ENCODE peak calls at places on chromosomes 11 and 22, in six cellular contexts. H, C, T, B, D and P are unnamed samples.

GRCh38 chr22:33401291-33401690 is 343.1 kb upstream of the SYN3 start:
- DNase-seq in D (no peak), H (no peak), C (no peak), T (no peak), B (no peak), P (no peak)

GRCh38 chr11:64663656-64664055 is 59.3 kb downstream of the NRXN2 start:
- DNase-seq in H (no peak), D (no peak), C (no peak), T (no peak), B (no peak), P (no peak)

GRCh38 chr11:118791961-118792578 is 1.1 kb upstream of the DDX6 start:
- DNase-seq in C (no peak), H (no peak), T (peak; percentile 43), B (peak; percentile 57), D (no peak), P (no peak)

GRCh38 chr11:74070713-74071506 is 62.0 kb upstream of the UCP3 start:
- DNase-seq in T (peak; percentile 31), C (no peak), H (no peak), B (no peak), D (no peak), P (no peak)

GRCh38 chr11:62542750-62543567 is 3.6 kb downstream of the AHNAK start:
- DNase-seq in B (peak; percentile 90), T (peak; percentile 87), D (no peak), C (no peak), H (peak; percentile 54), P (peak; percentile 51)

GRCh38 chr11:118241191-118242098 is 10.7 kb downstream of the MPZL3 start:
- DNase-seq in D (no peak), T (peak; percentile 35), H (peak; percentile 95), C (peak; percentile 39), B (no peak), P (no peak)

GRCh38 chr11:122755409-122755808 is 82.9 kb upstream of the CRTAM start:
- DNase-seq in C (no peak), T (peak; percentile 70), B (peak; percentile 26), H (no peak), D (no peak), P (no peak)

GRCh38 chr11:127651888-127652221 is 651.3 kb upstream of the KIRREL3 start:
- DNase-seq in B (no peak), C (no peak), D (no peak), T (no peak), H (no peak), P (no peak)

GRCh38 chr11:74371269-74372039 is 26.8 kb downstream of the PGM2L1 start:
- DNase-seq in D (no peak), T (no peak), H (no peak), B (no peak), C (no peak), P (no peak)

GRCh38 chr11:32113200-32113599 is 22.3 kb downstream of the RCN1 start:
- DNase-seq in D (no peak), C (no peak), B (no peak), H (no peak), T (no peak), P (no peak)

GRCh38 chr11:34513674-34513995 is at the start of gene ELF5:
- DNase-seq in T (no peak), D (no peak), B (no peak), H (no peak), C (no peak), P (no peak)

GRCh38 chr11:133794205-133794604 is 51.1 kb downstream of the SPATA19 start:
- DNase-seq in D (no peak), H (no peak), B (no peak), C (no peak), T (no peak), P (no peak)

GRCh38 chr11:65852508-65853248 is 5.3 kb downstream of the CFL1 start:
- DNase-seq in C (no peak), B (peak; percentile 36), T (no peak), H (no peak), D (no peak), P (no peak)

GRCh38 chr11:126716456-126717083 is 284.0 kb downstream of the KIRREL3 start:
- DNase-seq in B (peak; percentile 75), D (no peak), C (peak; percentile 3), H (peak; percentile 26), T (peak; percentile 48), P (no peak)

GRCh38 chr11:123063396-123064267 is 1.7 kb upstream of the HSPA8 start:
- DNase-seq in H (no peak), B (no peak), T (no peak), D (no peak), C (peak; percentile 64), P (no peak)

GRCh38 chr11:37712246-37712645 is 1114.2 kb upstream of the RAG2 start:
- DNase-seq in D (peak; percentile 1), B (peak; percentile 2), T (no peak), C (no peak), H (no peak), P (no peak)

GRCh38 chr11:44709281-44709562 is 17.5 kb upstream of the TSPAN18 start:
- DNase-seq in B (no peak), D (no peak), T (no peak), H (peak; percentile 29), C (peak; percentile 74), P (no peak)

GRCh38 chr11:22634897-22635629 is 9.4 kb upstream of the FANCF start:
- DNase-seq in T (no peak), C (peak; percentile 96), B (no peak), H (no peak), D (no peak), P (no peak)

GRCh38 chr11:66157182-66157864 is 87.3 kb downstream of the PACS1 start:
- DNase-seq in D (no peak), C (no peak), H (no peak), T (peak; percentile 30), B (no peak), P (no peak)

GRCh38 chr11:61333638-61334433 is 808 bp downstream of the TKFC start:
- DNase-seq in B (peak; percentile 36), H (no peak), T (no peak), D (no peak), C (no peak), P (no peak)

GRCh38 chr22:31346255-31346732 is at the start of gene PATZ1:
- DNase-seq in T (peak; percentile 67), D (peak; percentile 61), C (peak; percentile 91), B (peak; percentile 94), H (peak; percentile 51), P (no peak)

GRCh38 chr22:23204541-23205157 is 24.3 kb downstream of the BCR start:
- DNase-seq in C (no peak), H (no peak), T (peak; percentile 65), D (no peak), B (peak; percentile 82), P (no peak)

DNA sequence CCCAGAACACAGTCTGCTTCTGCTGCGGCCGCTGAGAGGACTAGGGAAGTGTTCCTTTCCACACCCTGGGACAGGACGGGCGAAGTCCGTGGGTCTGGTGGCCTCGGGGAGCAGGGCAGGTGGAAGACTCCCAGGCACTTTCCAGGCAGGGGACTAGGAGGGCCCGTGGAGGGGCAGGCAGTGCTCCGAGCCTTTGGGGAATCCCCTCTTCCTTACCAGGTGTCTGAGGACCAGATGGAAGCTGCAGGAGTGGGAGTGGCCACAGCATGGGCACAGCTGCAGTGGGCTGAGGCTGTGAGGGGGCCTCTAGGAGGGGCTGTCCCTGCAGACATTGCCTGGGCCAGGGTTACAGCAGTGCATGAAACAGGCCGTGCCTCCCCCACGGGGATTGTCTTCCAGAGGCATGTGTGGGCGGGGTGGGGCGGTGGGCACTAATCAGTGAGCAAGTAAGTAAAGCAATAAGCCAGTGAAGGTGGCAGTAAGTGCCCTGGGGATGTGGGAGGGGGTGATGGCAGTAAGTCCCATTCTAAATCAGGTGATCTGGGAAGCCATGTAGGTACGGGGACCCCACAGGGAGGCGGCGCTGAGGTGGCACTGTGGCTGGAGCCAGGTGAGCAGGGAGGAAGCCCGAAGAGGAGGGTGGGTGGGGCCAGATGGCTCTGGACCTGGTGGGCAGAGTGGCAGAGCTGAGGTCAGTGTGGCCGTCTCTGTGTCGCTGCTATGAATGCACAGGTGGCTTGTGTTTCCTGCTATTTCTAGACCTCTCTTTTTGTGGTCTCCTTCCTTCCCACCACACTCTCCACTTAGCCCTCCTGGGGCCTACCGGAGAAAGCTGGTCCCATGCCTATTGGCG is 66.4 kb downstream of the CTTN start:
- DNase-seq in B (no peak), T (no peak), H (no peak), D (no peak), C (no peak), P (no peak)
- H2AFZ ChIP-seq in B (no peak overlapping the region), T (no peak overlapping the region), H (no peak overlapping the region), D (no peak overlapping the region), C (no peak overlapping the region), P (no peak overlapping the region)

GRCh38 chr11:18145837-18146236 is 13.5 kb downstream of the MRGPRX3 start:
- DNase-seq in T (no peak), H (no peak), B (no peak), D (no peak), C (no peak), P (no peak)

GRCh38 chr11:18144243-18144642 is 11.9 kb downstream of the MRGPRX3 start:
- DNase-seq in T (no peak), H (no peak), D (no peak), C (no peak), B (no peak), P (no peak)

GRCh38 chr11:18140145-18140544 is 7.8 kb downstream of the MRGPRX3 start:
- DNase-seq in T (no peak), C (no peak), H (no peak), D (no peak), B (no peak), P (no peak)

DNA sequence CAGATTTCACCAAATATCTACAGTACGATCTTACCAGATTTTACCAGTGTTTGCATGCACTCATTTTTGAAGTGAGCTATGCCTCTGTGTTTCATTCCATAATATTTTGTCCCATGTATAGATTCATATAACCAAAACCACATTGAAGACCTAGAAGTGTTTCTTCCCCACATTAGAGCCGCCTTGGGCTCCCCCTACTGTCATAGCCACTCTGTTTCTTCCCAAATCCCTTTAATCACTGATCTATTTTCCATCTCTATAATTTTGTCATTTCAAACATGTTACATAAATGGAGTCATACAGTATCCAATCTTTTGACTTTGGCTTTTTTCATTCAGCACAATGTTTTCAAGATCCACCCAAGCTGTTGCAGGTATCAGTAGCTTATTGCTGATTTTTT is 12.7 kb downstream of the MRGPRX3 start:
- DNase-seq in H (no peak), B (peak; percentile 18), C (peak; percentile 23), D (no peak), T (no peak), P (no peak)
- TF ChIP-seq SIN3A in H (no peak), B (no peak), C (no peak), D (no peak), T (no peak), P (no peak)

GRCh38 chr22:17348464-17349103 is 20.7 kb upstream of the CECR2 start:
- DNase-seq in B (no peak), H (no peak), T (no peak), D (no peak), C (no peak), P (no peak)
- H2AFZ ChIP-seq in B (no peak overlapping the region), H (no peak overlapping the region), T (no peak overlapping the region), D (peak overlapping the region; percentile 47), C (no peak overlapping the region), P (no peak overlapping the region)

GRCh38 chr22:40520562-40520961 is 116.0 kb downstream of the MRTFA start:
- DNase-seq in H (no peak), T (no peak), C (no peak), D (no peak), B (no peak), P (no peak)

GRCh38 chr22:40519948-40520331 is 116.6 kb downstream of the MRTFA start:
- DNase-seq in B (no peak), H (no peak), D (no peak), C (no peak), T (no peak), P (no peak)

GRCh38 chr22:40521046-40521445 is 115.5 kb downstream of the MRTFA start:
- DNase-seq in D (no peak), C (no peak), H (no peak), T (no peak), B (no peak), P (no peak)

GRCh38 chr22:40518840-40519239 is 117.7 kb downstream of the MRTFA start:
- DNase-seq in B (no peak), T (no peak), D (no peak), C (no peak), H (no peak), P (no peak)

GRCh38 chr22:40519284-40519947 is 117.1 kb downstream of the MRTFA start:
- DNase-seq in B (no peak), H (no peak), T (no peak), D (no peak), C (peak; percentile 46), P (no peak)
- TF ChIP-seq SIN3A in B (no peak), H (no peak), T (no peak), D (no peak), C (no peak), P (no peak)